ENCODE peak calls at places on chromosome 2, in six cellular contexts. One of them, this sample, is unnamed.

GRCh38 chr2:217844696-217845095 is 158.1 kb downstream of the TNS1 start:
- DNase-seq in MCF 10A: no peak
- DNase-seq in activated CD8-positive, alpha-beta memory T cell treated with anti-CD3 and anti-CD28 coated beads, Interleukin-2, amount 50 U/mL, for 48 hours: no peak
- DNase-seq in IMR-90: no peak
- DNase-seq in gastrocnemius medialis: no peak
- DNase-seq in activated T-helper 1 cell treated with anti-CD3 and anti-CD28 coated beads, Interleukin-12 subunit alpha, Interleukin-12 subunit beta, Interleukin-2, Interleukin-4 antibody, amounts not matched to agents 30 ng/mL and 10 ng/mL and 1 ng/mL, durations not matched to agents 14 hours and 24 hours and 36 hours: no peak
- DNase-seq in this sample: no peak

GRCh38 chr2:129459881-129460280 is 519.6 kb upstream of the RAB6C start:
- DNase-seq in MCF 10A: no peak
- DNase-seq in activated CD8-positive, alpha-beta memory T cell treated with anti-CD3 and anti-CD28 coated beads, Interleukin-2, amount 50 U/mL, for 48 hours: no peak
- DNase-seq in IMR-90: no peak
- DNase-seq in gastrocnemius medialis: no peak
- DNase-seq in activated T-helper 1 cell treated with anti-CD3 and anti-CD28 coated beads, Interleukin-12 subunit alpha, Interleukin-12 subunit beta, Interleukin-2, Interleukin-4 antibody, amounts not matched to agents 30 ng/mL and 10 ng/mL and 1 ng/mL, durations not matched to agents 14 hours and 24 hours and 36 hours: no peak
- DNase-seq in this sample: no peak

GRCh38 chr2:177909962-177910361 is 162.6 kb downstream of the PDE11A start:
- DNase-seq in MCF 10A: peak
- DNase-seq in activated CD8-positive, alpha-beta memory T cell treated with anti-CD3 and anti-CD28 coated beads, Interleukin-2, amount 50 U/mL, for 48 hours: no peak
- DNase-seq in IMR-90: peak
- DNase-seq in gastrocnemius medialis: no peak
- DNase-seq in activated T-helper 1 cell treated with anti-CD3 and anti-CD28 coated beads, Interleukin-12 subunit alpha, Interleukin-12 subunit beta, Interleukin-2, Interleukin-4 antibody, amounts not matched to agents 30 ng/mL and 10 ng/mL and 1 ng/mL, durations not matched to agents 14 hours and 24 hours and 36 hours: no peak
- DNase-seq in this sample: no peak

GRCh38 chr2:167127135-167127534 is 238.9 kb downstream of the XIRP2 start:
- DNase-seq in MCF 10A: peak
- DNase-seq in activated CD8-positive, alpha-beta memory T cell treated with anti-CD3 and anti-CD28 coated beads, Interleukin-2, amount 50 U/mL, for 48 hours: no peak
- DNase-seq in IMR-90: peak
- DNase-seq in gastrocnemius medialis: no peak
- DNase-seq in activated T-helper 1 cell treated with anti-CD3 and anti-CD28 coated beads, Interleukin-12 subunit alpha, Interleukin-12 subunit beta, Interleukin-2, Interleukin-4 antibody, amounts not matched to agents 30 ng/mL and 10 ng/mL and 1 ng/mL, durations not matched to agents 14 hours and 24 hours and 36 hours: no peak
- DNase-seq in this sample: no peak

GRCh38 chr2:139556789-139557188 is 776.6 kb upstream of the NXPH2 start:
- DNase-seq in MCF 10A: no peak
- DNase-seq in activated CD8-positive, alpha-beta memory T cell treated with anti-CD3 and anti-CD28 coated beads, Interleukin-2, amount 50 U/mL, for 48 hours: no peak
- DNase-seq in IMR-90: no peak
- DNase-seq in gastrocnemius medialis: no peak
- DNase-seq in activated T-helper 1 cell treated with anti-CD3 and anti-CD28 coated beads, Interleukin-12 subunit alpha, Interleukin-12 subunit beta, Interleukin-2, Interleukin-4 antibody, amounts not matched to agents 30 ng/mL and 10 ng/mL and 1 ng/mL, durations not matched to agents 14 hours and 24 hours and 36 hours: no peak
- DNase-seq in this sample: no peak

GRCh38 chr2:181876614-181877063 is 14.9 kb upstream of the ITPRID2 start:
- DNase-seq in MCF 10A: peak
- DNase-seq in activated CD8-positive, alpha-beta memory T cell treated with anti-CD3 and anti-CD28 coated beads, Interleukin-2, amount 50 U/mL, for 48 hours: no peak
- DNase-seq in IMR-90: peak
- DNase-seq in gastrocnemius medialis: no peak
- DNase-seq in activated T-helper 1 cell treated with anti-CD3 and anti-CD28 coated beads, Interleukin-12 subunit alpha, Interleukin-12 subunit beta, Interleukin-2, Interleukin-4 antibody, amounts not matched to agents 30 ng/mL and 10 ng/mL and 1 ng/mL, durations not matched to agents 14 hours and 24 hours and 36 hours: no peak
- DNase-seq in this sample: no peak

GRCh38 chr2:205743982-205744644 is 61.8 kb downstream of the NRP2 start:
- DNase-seq in MCF 10A: no peak
- DNase-seq in activated CD8-positive, alpha-beta memory T cell treated with anti-CD3 and anti-CD28 coated beads, Interleukin-2, amount 50 U/mL, for 48 hours: no peak
- DNase-seq in IMR-90: no peak
- DNase-seq in gastrocnemius medialis: no peak
- DNase-seq in activated T-helper 1 cell treated with anti-CD3 and anti-CD28 coated beads, Interleukin-12 subunit alpha, Interleukin-12 subunit beta, Interleukin-2, Interleukin-4 antibody, amounts not matched to agents 30 ng/mL and 10 ng/mL and 1 ng/mL, durations not matched to agents 14 hours and 24 hours and 36 hours: no peak
- DNase-seq in this sample: no peak

GRCh38 chr2:112640800-112641675 is 4.7 kb upstream of the SLC20A1 start:
- DNase-seq in MCF 10A: peak
- DNase-seq in activated CD8-positive, alpha-beta memory T cell treated with anti-CD3 and anti-CD28 coated beads, Interleukin-2, amount 50 U/mL, for 48 hours: no peak
- DNase-seq in IMR-90: peak
- DNase-seq in gastrocnemius medialis: no peak
- DNase-seq in activated T-helper 1 cell treated with anti-CD3 and anti-CD28 coated beads, Interleukin-12 subunit alpha, Interleukin-12 subunit beta, Interleukin-2, Interleukin-4 antibody, amounts not matched to agents 30 ng/mL and 10 ng/mL and 1 ng/mL, durations not matched to agents 14 hours and 24 hours and 36 hours: no peak
- DNase-seq in this sample: no peak

GRCh38 chr2:57434429-57434828 is 612.2 kb upstream of the VRK2 start:
- DNase-seq in MCF 10A: no peak
- DNase-seq in activated CD8-positive, alpha-beta memory T cell treated with anti-CD3 and anti-CD28 coated beads, Interleukin-2, amount 50 U/mL, for 48 hours: no peak
- DNase-seq in IMR-90: no peak
- DNase-seq in gastrocnemius medialis: no peak
- DNase-seq in activated T-helper 1 cell treated with anti-CD3 and anti-CD28 coated beads, Interleukin-12 subunit alpha, Interleukin-12 subunit beta, Interleukin-2, Interleukin-4 antibody, amounts not matched to agents 30 ng/mL and 10 ng/mL and 1 ng/mL, durations not matched to agents 14 hours and 24 hours and 36 hours: no peak
- DNase-seq in this sample: no peak

GRCh38 chr2:239305771-239306170 is 95.0 kb downstream of the HDAC4 start:
- DNase-seq in MCF 10A: no peak
- DNase-seq in activated CD8-positive, alpha-beta memory T cell treated with anti-CD3 and anti-CD28 coated beads, Interleukin-2, amount 50 U/mL, for 48 hours: no peak
- DNase-seq in IMR-90: no peak
- DNase-seq in gastrocnemius medialis: peak
- DNase-seq in activated T-helper 1 cell treated with anti-CD3 and anti-CD28 coated beads, Interleukin-12 subunit alpha, Interleukin-12 subunit beta, Interleukin-2, Interleukin-4 antibody, amounts not matched to agents 30 ng/mL and 10 ng/mL and 1 ng/mL, durations not matched to agents 14 hours and 24 hours and 36 hours: no peak
- DNase-seq in this sample: no peak

GRCh38 chr2:201084863-201085262 is 13.1 kb downstream of the NDUFB3 start:
- DNase-seq in MCF 10A: no peak
- DNase-seq in activated CD8-positive, alpha-beta memory T cell treated with anti-CD3 and anti-CD28 coated beads, Interleukin-2, amount 50 U/mL, for 48 hours: no peak
- DNase-seq in IMR-90: no peak
- DNase-seq in gastrocnemius medialis: no peak
- DNase-seq in activated T-helper 1 cell treated with anti-CD3 and anti-CD28 coated beads, Interleukin-12 subunit alpha, Interleukin-12 subunit beta, Interleukin-2, Interleukin-4 antibody, amounts not matched to agents 30 ng/mL and 10 ng/mL and 1 ng/mL, durations not matched to agents 14 hours and 24 hours and 36 hours: no peak
- DNase-seq in this sample: no peak

GRCh38 chr2:135299656-135300244 is 231.3 kb downstream of the ZRANB3 start:
- DNase-seq in MCF 10A: no peak
- DNase-seq in activated CD8-positive, alpha-beta memory T cell treated with anti-CD3 and anti-CD28 coated beads, Interleukin-2, amount 50 U/mL, for 48 hours: no peak
- DNase-seq in IMR-90: peak
- DNase-seq in gastrocnemius medialis: no peak
- DNase-seq in activated T-helper 1 cell treated with anti-CD3 and anti-CD28 coated beads, Interleukin-12 subunit alpha, Interleukin-12 subunit beta, Interleukin-2, Interleukin-4 antibody, amounts not matched to agents 30 ng/mL and 10 ng/mL and 1 ng/mL, durations not matched to agents 14 hours and 24 hours and 36 hours: no peak
- DNase-seq in this sample: no peak

GRCh38 chr2:222797308-222797707 is 63.5 kb upstream of the ACSL3 start:
- DNase-seq in MCF 10A: peak
- DNase-seq in activated CD8-positive, alpha-beta memory T cell treated with anti-CD3 and anti-CD28 coated beads, Interleukin-2, amount 50 U/mL, for 48 hours: no peak
- DNase-seq in IMR-90: peak
- DNase-seq in gastrocnemius medialis: no peak
- DNase-seq in activated T-helper 1 cell treated with anti-CD3 and anti-CD28 coated beads, Interleukin-12 subunit alpha, Interleukin-12 subunit beta, Interleukin-2, Interleukin-4 antibody, amounts not matched to agents 30 ng/mL and 10 ng/mL and 1 ng/mL, durations not matched to agents 14 hours and 24 hours and 36 hours: no peak
- DNase-seq in this sample: no peak

GRCh38 chr2:223113161-223113560 is 61.2 kb downstream of the KCNE4 start:
- DNase-seq in MCF 10A: no peak
- DNase-seq in activated CD8-positive, alpha-beta memory T cell treated with anti-CD3 and anti-CD28 coated beads, Interleukin-2, amount 50 U/mL, for 48 hours: no peak
- DNase-seq in IMR-90: peak
- DNase-seq in gastrocnemius medialis: no peak
- DNase-seq in activated T-helper 1 cell treated with anti-CD3 and anti-CD28 coated beads, Interleukin-12 subunit alpha, Interleukin-12 subunit beta, Interleukin-2, Interleukin-4 antibody, amounts not matched to agents 30 ng/mL and 10 ng/mL and 1 ng/mL, durations not matched to agents 14 hours and 24 hours and 36 hours: no peak
- DNase-seq in this sample: no peak

GRCh38 chr2:88811681-88812080 is 120.2 kb downstream of the RPIA start:
- DNase-seq in MCF 10A: no peak
- DNase-seq in activated CD8-positive, alpha-beta memory T cell treated with anti-CD3 and anti-CD28 coated beads, Interleukin-2, amount 50 U/mL, for 48 hours: no peak
- DNase-seq in IMR-90: no peak
- DNase-seq in gastrocnemius medialis: no peak
- DNase-seq in activated T-helper 1 cell treated with anti-CD3 and anti-CD28 coated beads, Interleukin-12 subunit alpha, Interleukin-12 subunit beta, Interleukin-2, Interleukin-4 antibody, amounts not matched to agents 30 ng/mL and 10 ng/mL and 1 ng/mL, durations not matched to agents 14 hours and 24 hours and 36 hours: no peak
- DNase-seq in this sample: no peak

GRCh38 chr2:191521608-191522208 is 156.2 kb upstream of the NABP1 start:
- DNase-seq in MCF 10A: peak
- DNase-seq in activated CD8-positive, alpha-beta memory T cell treated with anti-CD3 and anti-CD28 coated beads, Interleukin-2, amount 50 U/mL, for 48 hours: no peak
- DNase-seq in IMR-90: peak
- DNase-seq in gastrocnemius medialis: no peak
- DNase-seq in activated T-helper 1 cell treated with anti-CD3 and anti-CD28 coated beads, Interleukin-12 subunit alpha, Interleukin-12 subunit beta, Interleukin-2, Interleukin-4 antibody, amounts not matched to agents 30 ng/mL and 10 ng/mL and 1 ng/mL, durations not matched to agents 14 hours and 24 hours and 36 hours: no peak
- DNase-seq in this sample: no peak

GRCh38 chr2:223652122-223652521 is 50.0 kb upstream of the SCG2 start:
- DNase-seq in MCF 10A: no peak
- DNase-seq in activated CD8-positive, alpha-beta memory T cell treated with anti-CD3 and anti-CD28 coated beads, Interleukin-2, amount 50 U/mL, for 48 hours: no peak
- DNase-seq in IMR-90: no peak
- DNase-seq in gastrocnemius medialis: no peak
- DNase-seq in activated T-helper 1 cell treated with anti-CD3 and anti-CD28 coated beads, Interleukin-12 subunit alpha, Interleukin-12 subunit beta, Interleukin-2, Interleukin-4 antibody, amounts not matched to agents 30 ng/mL and 10 ng/mL and 1 ng/mL, durations not matched to agents 14 hours and 24 hours and 36 hours: no peak
- DNase-seq in this sample: no peak

GRCh38 chr2:223247136-223247535 is 195.1 kb downstream of the KCNE4 start:
- DNase-seq in MCF 10A: peak
- DNase-seq in activated CD8-positive, alpha-beta memory T cell treated with anti-CD3 and anti-CD28 coated beads, Interleukin-2, amount 50 U/mL, for 48 hours: no peak
- DNase-seq in IMR-90: peak
- DNase-seq in gastrocnemius medialis: no peak
- DNase-seq in activated T-helper 1 cell treated with anti-CD3 and anti-CD28 coated beads, Interleukin-12 subunit alpha, Interleukin-12 subunit beta, Interleukin-2, Interleukin-4 antibody, amounts not matched to agents 30 ng/mL and 10 ng/mL and 1 ng/mL, durations not matched to agents 14 hours and 24 hours and 36 hours: no peak
- DNase-seq in this sample: no peak

GRCh38 chr2:74119912-74120825 is 27.5 kb downstream of the BOLA3 start:
- DNase-seq in MCF 10A: peak
- DNase-seq in activated CD8-positive, alpha-beta memory T cell treated with anti-CD3 and anti-CD28 coated beads, Interleukin-2, amount 50 U/mL, for 48 hours: peak
- DNase-seq in IMR-90: peak
- DNase-seq in gastrocnemius medialis: peak
- DNase-seq in activated T-helper 1 cell treated with anti-CD3 and anti-CD28 coated beads, Interleukin-12 subunit alpha, Interleukin-12 subunit beta, Interleukin-2, Interleukin-4 antibody, amounts not matched to agents 30 ng/mL and 10 ng/mL and 1 ng/mL, durations not matched to agents 14 hours and 24 hours and 36 hours: peak
- DNase-seq in this sample: peak

GRCh38 chr2:112606567-112606966 is 22.2 kb downstream of the CHCHD5 start:
- DNase-seq in MCF 10A: no peak
- DNase-seq in activated CD8-positive, alpha-beta memory T cell treated with anti-CD3 and anti-CD28 coated beads, Interleukin-2, amount 50 U/mL, for 48 hours: no peak
- DNase-seq in IMR-90: peak
- DNase-seq in gastrocnemius medialis: no peak
- DNase-seq in activated T-helper 1 cell treated with anti-CD3 and anti-CD28 coated beads, Interleukin-12 subunit alpha, Interleukin-12 subunit beta, Interleukin-2, Interleukin-4 antibody, amounts not matched to agents 30 ng/mL and 10 ng/mL and 1 ng/mL, durations not matched to agents 14 hours and 24 hours and 36 hours: no peak
- DNase-seq in this sample: no peak

GRCh38 chr2:67346718-67347407 is 50.3 kb upstream of the ETAA1 start:
- DNase-seq in MCF 10A: peak
- DNase-seq in activated CD8-positive, alpha-beta memory T cell treated with anti-CD3 and anti-CD28 coated beads, Interleukin-2, amount 50 U/mL, for 48 hours: no peak
- DNase-seq in IMR-90: peak
- DNase-seq in gastrocnemius medialis: no peak
- DNase-seq in activated T-helper 1 cell treated with anti-CD3 and anti-CD28 coated beads, Interleukin-12 subunit alpha, Interleukin-12 subunit beta, Interleukin-2, Interleukin-4 antibody, amounts not matched to agents 30 ng/mL and 10 ng/mL and 1 ng/mL, durations not matched to agents 14 hours and 24 hours and 36 hours: no peak
- DNase-seq in this sample: no peak

GRCh38 chr2:30686000-30686399 is 121.2 kb downstream of the CAPN13 start:
- DNase-seq in MCF 10A: no peak
- DNase-seq in activated CD8-positive, alpha-beta memory T cell treated with anti-CD3 and anti-CD28 coated beads, Interleukin-2, amount 50 U/mL, for 48 hours: peak
- DNase-seq in IMR-90: no peak
- DNase-seq in gastrocnemius medialis: no peak
- DNase-seq in activated T-helper 1 cell treated with anti-CD3 and anti-CD28 coated beads, Interleukin-12 subunit alpha, Interleukin-12 subunit beta, Interleukin-2, Interleukin-4 antibody, amounts not matched to agents 30 ng/mL and 10 ng/mL and 1 ng/mL, durations not matched to agents 14 hours and 24 hours and 36 hours: no peak
- DNase-seq in this sample: no peak

GRCh38 chr2:7927694-7928093 is 754.2 kb upstream of the ID2 start:
- DNase-seq in MCF 10A: no peak
- DNase-seq in activated CD8-positive, alpha-beta memory T cell treated with anti-CD3 and anti-CD28 coated beads, Interleukin-2, amount 50 U/mL, for 48 hours: no peak
- DNase-seq in IMR-90: no peak
- DNase-seq in gastrocnemius medialis: no peak
- DNase-seq in activated T-helper 1 cell treated with anti-CD3 and anti-CD28 coated beads, Interleukin-12 subunit alpha, Interleukin-12 subunit beta, Interleukin-2, Interleukin-4 antibody, amounts not matched to agents 30 ng/mL and 10 ng/mL and 1 ng/mL, durations not matched to agents 14 hours and 24 hours and 36 hours: no peak
- DNase-seq in this sample: no peak

GRCh38 chr2:235005603-235006259 is 53.9 kb downstream of the SH3BP4 start:
- DNase-seq in MCF 10A: no peak
- DNase-seq in activated CD8-positive, alpha-beta memory T cell treated with anti-CD3 and anti-CD28 coated beads, Interleukin-2, amount 50 U/mL, for 48 hours: no peak
- DNase-seq in IMR-90: no peak
- DNase-seq in gastrocnemius medialis: peak
- DNase-seq in activated T-helper 1 cell treated with anti-CD3 and anti-CD28 coated beads, Interleukin-12 subunit alpha, Interleukin-12 subunit beta, Interleukin-2, Interleukin-4 antibody, amounts not matched to agents 30 ng/mL and 10 ng/mL and 1 ng/mL, durations not matched to agents 14 hours and 24 hours and 36 hours: no peak
- DNase-seq in this sample: no peak

GRCh38 chr2:156339110-156339847 is 6.8 kb upstream of the NR4A2 start:
- DNase-seq in MCF 10A: peak
- DNase-seq in activated CD8-positive, alpha-beta memory T cell treated with anti-CD3 and anti-CD28 coated beads, Interleukin-2, amount 50 U/mL, for 48 hours: no peak
- DNase-seq in IMR-90: no peak
- DNase-seq in gastrocnemius medialis: no peak
- DNase-seq in activated T-helper 1 cell treated with anti-CD3 and anti-CD28 coated beads, Interleukin-12 subunit alpha, Interleukin-12 subunit beta, Interleukin-2, Interleukin-4 antibody, amounts not matched to agents 30 ng/mL and 10 ng/mL and 1 ng/mL, durations not matched to agents 14 hours and 24 hours and 36 hours: no peak
- DNase-seq in this sample: no peak

GRCh38 chr2:241620419-241620769 is 16.6 kb downstream of the THAP4 start:
- DNase-seq in MCF 10A: peak
- DNase-seq in activated CD8-positive, alpha-beta memory T cell treated with anti-CD3 and anti-CD28 coated beads, Interleukin-2, amount 50 U/mL, for 48 hours: peak
- DNase-seq in IMR-90: peak
- DNase-seq in gastrocnemius medialis: no peak
- DNase-seq in activated T-helper 1 cell treated with anti-CD3 and anti-CD28 coated beads, Interleukin-12 subunit alpha, Interleukin-12 subunit beta, Interleukin-2, Interleukin-4 antibody, amounts not matched to agents 30 ng/mL and 10 ng/mL and 1 ng/mL, durations not matched to agents 14 hours and 24 hours and 36 hours: peak
- DNase-seq in this sample: no peak

GRCh38 chr2:86025976-86026743 is 79.5 kb downstream of the POLR1A start:
- DNase-seq in MCF 10A: no peak
- DNase-seq in activated CD8-positive, alpha-beta memory T cell treated with anti-CD3 and anti-CD28 coated beads, Interleukin-2, amount 50 U/mL, for 48 hours: no peak
- DNase-seq in IMR-90: no peak
- DNase-seq in gastrocnemius medialis: peak
- DNase-seq in activated T-helper 1 cell treated with anti-CD3 and anti-CD28 coated beads, Interleukin-12 subunit alpha, Interleukin-12 subunit beta, Interleukin-2, Interleukin-4 antibody, amounts not matched to agents 30 ng/mL and 10 ng/mL and 1 ng/mL, durations not matched to agents 14 hours and 24 hours and 36 hours: no peak
- DNase-seq in this sample: peak

GRCh38 chr2:238700122-238700457 is 147.8 kb upstream of the TWIST2 start:
- DNase-seq in MCF 10A: no peak
- DNase-seq in activated CD8-positive, alpha-beta memory T cell treated with anti-CD3 and anti-CD28 coated beads, Interleukin-2, amount 50 U/mL, for 48 hours: no peak
- DNase-seq in IMR-90: peak
- DNase-seq in gastrocnemius medialis: no peak
- DNase-seq in activated T-helper 1 cell treated with anti-CD3 and anti-CD28 coated beads, Interleukin-12 subunit alpha, Interleukin-12 subunit beta, Interleukin-2, Interleukin-4 antibody, amounts not matched to agents 30 ng/mL and 10 ng/mL and 1 ng/mL, durations not matched to agents 14 hours and 24 hours and 36 hours: no peak
- DNase-seq in this sample: peak

GRCh38 chr2:113098061-113098460 is 29.3 kb upstream of the IL1RN start:
- DNase-seq in MCF 10A: no peak
- DNase-seq in activated CD8-positive, alpha-beta memory T cell treated with anti-CD3 and anti-CD28 coated beads, Interleukin-2, amount 50 U/mL, for 48 hours: no peak
- DNase-seq in IMR-90: no peak
- DNase-seq in gastrocnemius medialis: no peak
- DNase-seq in activated T-helper 1 cell treated with anti-CD3 and anti-CD28 coated beads, Interleukin-12 subunit alpha, Interleukin-12 subunit beta, Interleukin-2, Interleukin-4 antibody, amounts not matched to agents 30 ng/mL and 10 ng/mL and 1 ng/mL, durations not matched to agents 14 hours and 24 hours and 36 hours: peak
- DNase-seq in this sample: no peak

GRCh38 chr2:201057715-201058248 is 13.7 kb downstream of the HYCC2 start:
- DNase-seq in MCF 10A: no peak
- DNase-seq in activated CD8-positive, alpha-beta memory T cell treated with anti-CD3 and anti-CD28 coated beads, Interleukin-2, amount 50 U/mL, for 48 hours: no peak
- DNase-seq in IMR-90: no peak
- DNase-seq in gastrocnemius medialis: no peak
- DNase-seq in activated T-helper 1 cell treated with anti-CD3 and anti-CD28 coated beads, Interleukin-12 subunit alpha, Interleukin-12 subunit beta, Interleukin-2, Interleukin-4 antibody, amounts not matched to agents 30 ng/mL and 10 ng/mL and 1 ng/mL, durations not matched to agents 14 hours and 24 hours and 36 hours: no peak
- DNase-seq in this sample: no peak

GRCh38 chr2:168369087-168369486 is 87.0 kb upstream of the CERS6 start:
- DNase-seq in MCF 10A: no peak
- DNase-seq in activated CD8-positive, alpha-beta memory T cell treated with anti-CD3 and anti-CD28 coated beads, Interleukin-2, amount 50 U/mL, for 48 hours: no peak
- DNase-seq in IMR-90: no peak
- DNase-seq in gastrocnemius medialis: no peak
- DNase-seq in activated T-helper 1 cell treated with anti-CD3 and anti-CD28 coated beads, Interleukin-12 subunit alpha, Interleukin-12 subunit beta, Interleukin-2, Interleukin-4 antibody, amounts not matched to agents 30 ng/mL and 10 ng/mL and 1 ng/mL, durations not matched to agents 14 hours and 24 hours and 36 hours: no peak
- DNase-seq in this sample: no peak